ENCODE peak calls at places on chromosomes 4 and X, in four cellular contexts. T, X, F and C are unnamed samples.

GRCh38 chrX:68681443-68681941 is 34.0 kb downstream of the STARD8 start:
- DNase-seq in T (no peak), X (no peak), F (no peak), C (peak; percentile 3)

GRCh38 chr4:8387194-8387593 is 53.3 kb downstream of the ACOX3 start:
- DNase-seq in T (no peak), F (no peak), X (no peak), C (no peak)

GRCh38 chrX:24426340-24426913 is 38.7 kb upstream of the PDK3 start:
- DNase-seq in X (peak; percentile 29), F (peak; percentile 15), T (no peak), C (no peak)

GRCh38 chrX:23802431-23802830 is 19.5 kb downstream of the SAT1 start:
- DNase-seq in X (no peak), T (no peak), F (no peak), C (no peak)

GRCh38 chr4:107740950-107741701 is 21.1 kb upstream of the PAPSS1 start:
- DNase-seq in X (no peak), T (no peak), F (no peak), C (no peak)

GRCh38 chr4:142248946-142249345 is 597.2 kb downstream of the INPP4B start:
- DNase-seq in T (no peak), F (no peak), X (no peak), C (no peak)

GRCh38 chr4:109690690-109691410 is 12.4 kb downstream of the CASP6 start:
- DNase-seq in F (no peak), T (no peak), X (no peak), C (peak; percentile 31)

GRCh38 chr4:112002301-112002700 is 143.0 kb upstream of the FAM241A start:
- DNase-seq in F (no peak), T (no peak), X (no peak), C (no peak)

GRCh38 chrX:56029691-56030090 is 202.5 kb upstream of the KLF8 start:
- DNase-seq in X (no peak), F (no peak), T (no peak), C (no peak)

GRCh38 chrX:41471786-41472185 is 24.6 kb downstream of the NYX start:
- DNase-seq in F (no peak), T (no peak), X (no peak), C (no peak)

GRCh38 chr4:92265066-92265465 is 38.7 kb upstream of the GRID2 start:
- DNase-seq in F (no peak), X (no peak), T (no peak), C (no peak)

GRCh38 chr4:142160509-142160908 is 524.1 kb downstream of the IL15 start:
- DNase-seq in T (no peak), F (no peak), X (no peak), C (no peak)

GRCh38 chrX:51569561-51569960 is 49.2 kb downstream of the CENPVL3 start:
- DNase-seq in T (no peak), X (no peak), F (no peak), C (no peak)

GRCh38 chrX:12988797-12989196 is 13.9 kb downstream of the TMSB4X start:
- DNase-seq in X (peak; percentile 73), T (no peak), F (no peak), C (no peak)

GRCh38 chr4:26821677-26822503 is 38.8 kb upstream of the STIM2 start:
- DNase-seq in F (no peak), T (no peak), X (peak; percentile 95), C (no peak)

GRCh38 chrX:153554519-153555167 is 37.2 kb downstream of the ATP2B3 start:
- DNase-seq in X (peak; percentile 27), T (peak; percentile 69), F (peak; percentile 85), C (no peak)

GRCh38 chr4:173934933-173935620 is 348.4 kb downstream of the FBXO8 start:
- DNase-seq in X (no peak), T (no peak), F (peak; percentile 32), C (no peak)

GRCh38 chrX:48676893-48677270 is 6.7 kb upstream of the WAS start:
- DNase-seq in T (no peak), F (no peak), X (no peak), C (no peak)

GRCh38 chrX:48854898-48855297 is 19.5 kb upstream of the PCSK1N start:
- DNase-seq in T (no peak), F (no peak), X (peak; percentile 25), C (no peak)

GRCh38 chrX:24026403-24026801 is 584 bp downstream of the KLHL15 start:
- DNase-seq in X (no peak), F (peak; percentile 48), T (no peak), C (no peak)

GRCh38 chr4:115145393-115146160 is 32.2 kb upstream of the NDST4 start:
- DNase-seq in X (no peak), F (no peak), T (no peak), C (no peak)

GRCh38 chr4:116346750-116347149 is 738.6 kb downstream of the TRAM1L1 start:
- DNase-seq in X (no peak), T (no peak), F (no peak), C (no peak)

GRCh38 chr4:134544303-134544761 is 342.7 kb upstream of the PABPC4L start:
- DNase-seq in F (no peak), X (no peak), T (no peak), C (no peak)

GRCh38 chr4:123699823-123700822 is 303.5 kb downstream of the SPRY1 start:
- DNase-seq in T (no peak), X (peak; percentile 31), F (no peak), C (no peak)
- TF ChIP-seq TCF12 in T (no peak), X (no peak), F (peak; percentile 52), C (no peak)

GRCh38 chr4:42310343-42310742 is 86.9 kb upstream of the SHISA3 start:
- DNase-seq in X (no peak), T (no peak), F (no peak), C (no peak)

GRCh38 chr4:42320822-42321388 is 76.4 kb upstream of the SHISA3 start:
- DNase-seq in T (no peak), F (no peak), X (no peak), C (peak; percentile 58)

GRCh38 chr4:42313872-42314271 is 83.4 kb upstream of the SHISA3 start:
- DNase-seq in X (no peak), F (no peak), T (no peak), C (no peak)

GRCh38 chr4:42309571-42310260 is 87.6 kb upstream of the SHISA3 start:
- DNase-seq in T (no peak), F (peak; percentile 70), X (no peak), C (no peak)

DNA sequence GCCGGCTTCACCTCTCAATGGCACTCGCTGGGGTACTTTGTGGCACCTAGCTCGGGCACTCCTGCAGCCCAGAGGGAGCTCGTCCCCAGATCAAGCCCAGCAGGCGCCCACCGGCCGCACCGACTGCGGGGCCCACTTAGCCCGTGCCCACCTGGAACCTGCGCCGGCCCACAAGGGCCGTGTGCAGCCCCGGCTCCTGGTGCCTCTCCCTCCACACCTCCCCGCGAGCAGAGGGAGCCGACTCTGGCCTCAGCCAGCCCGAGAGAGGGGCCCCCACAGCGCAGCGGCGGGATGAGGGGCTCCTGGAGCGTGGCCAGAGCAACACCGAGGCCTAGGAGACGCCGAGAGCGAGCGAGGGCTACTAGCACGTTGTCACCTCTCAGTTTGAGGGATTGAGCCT is 82.1 kb upstream of the SHISA3 start:
- DNase-seq in T (no peak), X (no peak), F (no peak), C (no peak)
- H3K9ac ChIP-seq in T (no peak overlapping the region), X (no peak overlapping the region), F (no peak overlapping the region), C (no peak overlapping the region)

GRCh38 chr4:6925357-6925836 is 15.8 kb downstream of the TBC1D14 start:
- DNase-seq in F (no peak), X (no peak), T (no peak), C (no peak)

GRCh38 chr4:6926681-6927478 is 17.3 kb downstream of the TBC1D14 start:
- DNase-seq in F (no peak), T (no peak), X (peak; percentile 96), C (no peak)

GRCh38 chr4:6924361-6924779 is 14.7 kb downstream of the TBC1D14 start:
- DNase-seq in F (no peak), T (no peak), X (no peak), C (no peak)

GRCh38 chr4:6928067-6928466 is 18.4 kb downstream of the TBC1D14 start:
- DNase-seq in T (no peak), X (no peak), F (no peak), C (no peak)

DNA sequence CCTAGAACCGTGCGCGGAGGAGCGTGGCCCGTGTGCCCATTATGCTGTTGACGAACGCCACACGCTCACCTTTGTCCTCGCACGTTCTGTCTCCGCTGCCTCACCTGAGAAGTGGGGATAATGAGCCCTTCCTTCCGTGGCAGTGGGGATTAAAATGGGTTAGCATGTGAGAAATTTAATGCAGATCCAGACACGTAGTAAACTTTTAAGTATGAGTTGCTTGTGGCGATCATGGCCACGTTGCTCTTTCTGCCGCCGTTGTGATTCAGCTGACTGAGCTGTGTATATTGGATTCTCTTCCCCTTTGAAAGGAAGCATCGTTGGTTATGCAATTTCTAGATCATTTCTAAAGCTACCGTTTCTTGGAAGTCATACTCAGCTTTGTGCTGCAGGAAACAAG is 16.5 kb downstream of the TBC1D14 start:
- DNase-seq in F (no peak), X (no peak), T (no peak), C (no peak)
- TF ChIP-seq TCF12 in F (no peak), X (no peak), T (no peak), C (no peak)

DNA sequence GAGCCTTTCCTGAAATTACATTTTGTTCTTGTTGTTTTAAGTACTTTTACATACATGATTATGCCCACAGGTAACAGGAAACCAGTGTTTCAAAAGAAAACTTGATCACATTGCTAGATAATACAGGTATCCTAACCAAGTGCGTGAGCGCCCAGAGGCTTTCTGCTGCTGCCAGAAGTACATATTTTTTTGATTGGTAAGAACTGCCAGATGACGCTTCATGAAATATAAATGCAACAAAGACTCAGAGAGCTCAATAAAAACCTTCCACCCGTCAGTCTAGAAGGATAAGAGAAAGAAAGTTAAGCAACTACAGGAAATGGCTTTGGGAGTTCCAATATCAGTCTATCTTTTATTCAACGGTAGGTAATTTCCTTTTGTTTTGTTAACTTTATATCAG is at the start of gene EPGN:
- DNase-seq in F (no peak), T (no peak), X (no peak), C (no peak)
- H3K9ac ChIP-seq in F (no peak within 1 kb of the TSS), T (no peak within 1 kb of the TSS), X (no peak within 1 kb of the TSS), C (no peak within 1 kb of the TSS)

DNA sequence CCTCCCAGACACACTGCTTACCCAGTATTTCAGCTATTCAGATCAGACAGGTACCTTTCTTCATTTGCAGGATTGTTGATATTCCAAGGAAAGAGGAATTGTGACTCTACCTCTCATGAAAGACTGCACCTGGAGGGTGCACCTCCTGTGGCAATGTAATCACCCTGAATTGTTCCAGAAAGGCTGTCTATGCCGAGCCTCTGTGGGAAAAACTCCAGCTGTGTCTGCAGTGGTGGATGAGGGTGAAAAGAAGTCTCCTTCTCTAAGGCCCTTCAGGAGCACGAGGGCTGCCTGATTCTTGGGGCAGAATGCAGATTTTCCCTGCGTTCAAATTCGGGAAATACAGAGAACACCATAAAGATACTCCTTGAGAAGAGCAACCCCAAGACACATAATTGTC is 108.2 kb upstream of the ADAMTS3 start:
- DNase-seq in X (no peak), F (no peak), T (no peak), C (no peak)
- TF ChIP-seq TCF12 in X (no peak), F (no peak), T (no peak), C (no peak)

GRCh38 chr4:147863111-147863747 is 131.3 kb downstream of the ARHGAP10 start:
- DNase-seq in T (no peak), F (peak; percentile 37), X (no peak), C (no peak)
- H3K9ac ChIP-seq in T (no peak overlapping the region), F (no peak overlapping the region), X (no peak overlapping the region), C (no peak overlapping the region)

GRCh38 chr4:1720163-1720983 is 750 bp downstream of the TMEM129 start:
- DNase-seq in T (peak; percentile 69), X (no peak), F (peak; percentile 74), C (no peak)
- TF ChIP-seq TCF12 in T (no peak), X (no peak), F (no peak), C (peak; percentile 6)

GRCh38 chr4:95129708-95130343 is 372.1 kb downstream of the BMPR1B start:
- DNase-seq in T (no peak), F (no peak), X (no peak), C (no peak)
- H3K9ac ChIP-seq in T (no peak overlapping the region), F (no peak overlapping the region), X (no peak overlapping the region), C (no peak overlapping the region)